ENCODE peak calls at places on chromosomes 2 and 18, in six cellular contexts. R is COLO829; O is iPS-NIHi11; K is stimulated activated CD4-positive, alpha-beta T cell treated with anti-CD3 and anti-CD28 coated beads, Interleukin-12 subunit alpha, Interleukin-12 subunit beta, amount 100 ng/mL, for 4 hours; T is GM18507; L is kidney tubule cell. W is an unnamed sample.

GRCh38 chr2:18690342-18690741 is 101.0 kb upstream of the NT5C1B start:
- DNase-seq in O (peak; percentile 74), L (no peak), T (no peak), K (no peak), R (no peak), W (no peak)

GRCh38 chr2:152613235-152613634 is 104.0 kb downstream of the PRPF40A start:
- DNase-seq in T (no peak), K (no peak), R (no peak), L (no peak), O (no peak), W (no peak)

GRCh38 chr18:12904012-12904516 is 20.0 kb upstream of the PTPN2 start:
- DNase-seq in L (no peak), R (no peak), O (no peak), T (no peak), K (peak; percentile 36), W (no peak)

GRCh38 chr2:170578596-170578995 is 136.5 kb upstream of the SP5 start:
- DNase-seq in K (no peak), L (no peak), O (no peak), T (no peak), R (no peak), W (no peak)

GRCh38 chr2:240965296-240965904 is 33.0 kb upstream of the SNED1 start:
- DNase-seq in L (no peak), O (no peak), T (no peak), R (no peak), K (no peak), W (no peak)

GRCh38 chr2:120817136-120817955 is 81.7 kb downstream of the GLI2 start:
- DNase-seq in K (no peak), O (no peak), T (no peak), R (no peak), L (no peak), W (no peak)

GRCh38 chr2:203648273-203648672 is 58.2 kb upstream of the CD28 start:
- DNase-seq in O (no peak), T (no peak), K (no peak), L (no peak), R (no peak), W (no peak)

GRCh38 chr2:25651066-25651465 is 22.3 kb downstream of the DTNB start:
- DNase-seq in L (peak; percentile 39), T (no peak), R (no peak), K (no peak), O (no peak), W (no peak)

GRCh38 chr2:173970421-173971042 is 5.4 kb upstream of the SP3 start:
- DNase-seq in O (no peak), T (no peak), K (no peak), R (no peak), L (no peak), W (no peak)

GRCh38 chr2:1817256-1818127 is 73.2 kb upstream of the PXDN start:
- DNase-seq in O (peak; percentile 94), R (peak; percentile 42), K (peak; percentile 60), T (peak; percentile 60), L (peak; percentile 91), W (peak; percentile 92)

GRCh38 chr2:79512442-79513401 is at the start of gene CTNNA2:
- DNase-seq in K (no peak), O (peak; percentile 91), T (no peak), L (peak; percentile 66), R (peak; percentile 58), W (peak; percentile 23)

GRCh38 chr2:119746836-119747235 is 12.9 kb upstream of the PTPN4 start:
- DNase-seq in L (no peak), R (no peak), K (no peak), O (no peak), T (no peak), W (no peak)

GRCh38 chr2:170098626-170099312 is 79.2 kb upstream of the MYO3B start:
- DNase-seq in T (no peak), R (no peak), O (no peak), K (no peak), L (no peak), W (no peak)

GRCh38 chr2:27715318-27716165 is 51.9 kb downstream of the SLC4A1AP start:
- DNase-seq in R (no peak), T (no peak), L (peak; percentile 86), K (peak; percentile 28), O (peak; percentile 72), W (no peak)

GRCh38 chr2:109655287-109655686 is 41.1 kb downstream of the SOWAHC start:
- DNase-seq in O (no peak), L (no peak), K (no peak), R (no peak), T (no peak), W (no peak)

GRCh38 chr18:21826196-21826595 is 85.6 kb downstream of the MIB1 start:
- DNase-seq in R (peak; percentile 12), K (no peak), T (no peak), O (no peak), L (peak; percentile 64), W (no peak)

GRCh38 chr2:23412556-23413155 is 27.7 kb downstream of the KLHL29 start:
- DNase-seq in T (no peak), L (peak; percentile 78), K (no peak), R (no peak), O (no peak), W (no peak)

GRCh38 chr18:79780547-79780946 is 17.2 kb upstream of the KCNG2 start:
- DNase-seq in K (no peak), L (no peak), R (no peak), T (no peak), O (no peak), W (no peak)

GRCh38 chr2:39107156-39107555 is 13.7 kb downstream of the SOS1 start:
- DNase-seq in R (no peak), K (no peak), T (no peak), L (peak; percentile 20), O (peak; percentile 40), W (no peak)

GRCh38 chr18:30163573-30163972 is 879.0 kb downstream of the DSC3 start:
- DNase-seq in O (no peak), K (no peak), L (no peak), R (no peak), T (no peak), W (no peak)

GRCh38 chr2:75022516-75022915 is 64.1 kb downstream of the POLE4 start:
- DNase-seq in R (peak; percentile 56), L (no peak), K (no peak), O (no peak), T (no peak), W (no peak)

GRCh38 chr2:132670961-132671781 is 1.2 kb upstream of the LYPD1 start:
- DNase-seq in O (peak; percentile 28), T (no peak), L (peak; percentile 98), K (no peak), R (peak; percentile 76), W (no peak)

GRCh38 chr2:83103602-83104001 is 1355.5 kb downstream of the SUCLG1 start:
- DNase-seq in K (no peak), R (no peak), O (no peak), T (no peak), L (peak; percentile 92), W (no peak)

GRCh38 chr2:235611337-235611736 is 117.5 kb downstream of the AGAP1 start:
- DNase-seq in L (no peak), T (no peak), O (no peak), K (no peak), R (no peak), W (no peak)

GRCh38 chr2:137167651-137168050 is 402.3 kb downstream of the THSD7B start:
- DNase-seq in R (no peak), T (no peak), K (no peak), L (no peak), O (no peak), W (no peak)

GRCh38 chr2:127523269-127523930 is 2.9 kb downstream of the IWS1 start:
- DNase-seq in T (no peak), O (no peak), L (no peak), K (no peak), R (no peak), W (no peak)

GRCh38 chr18:70249118-70249517 is 39.7 kb upstream of the SOCS6 start:
- DNase-seq in L (peak; percentile 14), R (no peak), T (no peak), O (no peak), K (no peak), W (no peak)

GRCh38 chr2:150469706-150470105 is 17.8 kb downstream of the RND3 start:
- DNase-seq in L (peak; percentile 23), T (no peak), O (no peak), R (no peak), K (no peak), W (no peak)